ENCODE peak calls at places on chromosomes 7 and 10, in five cellular contexts. W is PC-3, D is IMR-90, K is K562, X is A549. V is an unnamed sample.

GRCh38 chr10:123009105-123009805 is 449 bp downstream of the ACADSB start:
- DNase-seq in W (peak), D (no peak), K (peak), X (peak), V (no peak)

GRCh38 chr7:154978045-154978444 is 24.9 kb downstream of the PAXIP1 start:
- DNase-seq in W (no peak), D (no peak), K (no peak), X (no peak), V (no peak)

GRCh38 chr10:95430231-95430951 is 130.8 kb downstream of the SORBS1 start:
- DNase-seq in W (peak), D (peak), K (peak), X (peak), V (peak)

GRCh38 chr10:25016349-25017246 is at the start of gene THNSL1:
- DNase-seq in W (peak), D (peak), K (peak), X (peak), V (peak)

GRCh38 chr10:122878799-122879338 is 512 bp downstream of the FAM24B start:
- DNase-seq in W (peak), D (no peak), K (no peak), X (peak), V (no peak)

GRCh38 chr10:8316284-8316683 is 261.8 kb downstream of the GATA3 start:
- DNase-seq in W (no peak), D (no peak), K (no peak), X (no peak), V (no peak)

GRCh38 chr7:80387634-80388033 is 124.2 kb downstream of the GNAT3 start:
- DNase-seq in W (no peak), D (no peak), K (no peak), X (no peak), V (no peak)

GRCh38 chr10:47348661-47349470 is 703 bp downstream of the RBP3 start:
- DNase-seq in W (no peak), D (no peak), K (no peak), X (no peak), V (no peak)

GRCh38 chr7:95950698-95951097 is 178.3 kb downstream of the DYNC1I1 start:
- DNase-seq in W (peak), D (no peak), K (no peak), X (no peak), V (no peak)

GRCh38 chr7:15832996-15833395 is 146.5 kb upstream of the MEOX2 start:
- DNase-seq in W (peak), D (no peak), K (no peak), X (no peak), V (peak)

GRCh38 chr7:98341106-98341505 is 59.6 kb downstream of the BRI3 start:
- DNase-seq in W (no peak), D (peak), K (no peak), X (no peak), V (no peak)

GRCh38 chr7:48755061-48755555 is 169.2 kb upstream of the CDC14C start:
- DNase-seq in W (no peak), D (no peak), K (no peak), X (no peak), V (no peak)

GRCh38 chr7:5827755-5828154 is 46.3 kb upstream of the RNF216 start:
- DNase-seq in W (peak), D (no peak), K (peak), X (no peak), V (peak)

GRCh38 chr10:1004294-1004693 is 16.1 kb downstream of the GTPBP4 start:
- DNase-seq in W (no peak), D (no peak), K (no peak), X (no peak), V (no peak)

GRCh38 chr7:135801045-135801693 is 52.6 kb upstream of the FAM180A start:
- DNase-seq in W (peak), D (peak), K (peak), X (peak), V (peak)

GRCh38 chr10:80260295-80261243 is 28.9 kb downstream of the MAT1A start:
- DNase-seq in W (no peak), D (no peak), K (peak), X (peak), V (no peak)

GRCh38 chr7:23277359-23277989 is 21.7 kb upstream of the MALSU1 start:
- DNase-seq in W (peak), D (peak), K (peak), X (peak), V (peak)
- H3K4me2 ChIP-seq in W (no peak), D (no peak), K (no peak), X (no peak), V (no peak)

DNA sequence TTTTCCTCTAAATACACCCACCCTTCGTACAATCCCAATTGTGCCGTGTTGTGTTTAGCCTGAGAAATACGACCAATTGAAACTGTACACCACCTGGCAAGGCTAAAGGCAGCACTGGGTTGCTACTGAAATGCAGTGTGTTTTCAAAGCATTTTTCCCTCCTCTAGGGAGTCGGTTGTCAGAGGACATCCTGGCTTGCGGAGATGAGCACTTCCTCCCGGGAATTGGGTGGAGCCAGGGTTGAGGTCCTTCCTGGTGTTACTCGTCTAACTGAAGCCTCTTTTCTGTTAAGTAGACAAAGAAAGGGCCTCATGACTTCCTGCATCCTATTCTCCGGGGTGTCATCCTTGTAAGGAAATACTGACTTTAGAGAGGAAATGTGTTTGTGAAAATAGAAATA is 133.4 kb downstream of the MTPAP start:
- DNase-seq in W (no peak), D (no peak), K (no peak), X (no peak), V (no peak)
- H3K4me3 ChIP-seq in W (no peak), D (no peak), K (no peak), X (no peak), V (no peak)

GRCh38 chr10:113122947-113123346 is 172.9 kb downstream of the TCF7L2 start:
- DNase-seq in W (no peak), D (no peak), K (no peak), X (no peak), V (no peak)

GRCh38 chr10:113129117-113129516 is 179.1 kb downstream of the TCF7L2 start:
- DNase-seq in W (no peak), D (no peak), K (no peak), X (no peak), V (no peak)

GRCh38 chr10:113127285-113128283 is 177.5 kb downstream of the TCF7L2 start:
- DNase-seq in W (no peak), D (no peak), K (no peak), X (no peak), V (no peak)

GRCh38 chr10:113128450-113129105 is 178.5 kb downstream of the TCF7L2 start:
- DNase-seq in W (no peak), D (no peak), K (no peak), X (no peak), V (no peak)

GRCh38 chr10:113126506-113127192 is 176.6 kb downstream of the TCF7L2 start:
- DNase-seq in W (peak), D (peak), K (peak), X (peak), V (peak)
- H3K4me2 ChIP-seq in W (peak), D (peak), K (no peak), X (peak), V (peak)

DNA sequence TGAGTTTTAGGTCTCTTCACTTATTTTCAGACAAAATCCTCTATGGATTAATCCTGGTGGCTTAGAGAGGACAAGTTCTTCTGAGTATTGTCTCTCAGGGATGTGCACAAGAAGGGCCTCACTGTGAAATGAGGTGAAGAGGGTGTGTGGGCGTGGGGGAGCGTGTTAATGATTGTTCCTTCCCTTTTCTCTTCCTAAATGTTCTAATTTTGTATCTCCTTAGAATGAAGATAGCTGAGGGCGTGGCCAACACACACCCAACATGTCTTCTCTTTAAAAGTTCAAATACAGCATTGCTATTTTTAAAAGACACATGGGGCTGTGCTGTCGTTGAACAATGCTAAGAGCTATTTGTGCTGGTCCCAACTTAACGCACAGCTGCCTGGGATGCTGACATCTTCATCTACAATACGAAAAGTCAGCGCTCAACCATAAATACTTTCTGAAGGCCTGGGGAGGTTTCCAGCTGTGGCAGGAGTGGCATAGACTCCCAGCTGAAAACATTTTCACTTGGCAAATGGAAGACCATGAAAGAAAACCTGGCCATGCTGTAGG is 135.9 kb downstream of the JCAD start:
- DNase-seq in W (no peak), D (no peak), K (no peak), X (no peak), V (no peak)
- H3K4me3 ChIP-seq in W (no peak), D (no peak), K (no peak), X (no peak), V (no peak)

DNA sequence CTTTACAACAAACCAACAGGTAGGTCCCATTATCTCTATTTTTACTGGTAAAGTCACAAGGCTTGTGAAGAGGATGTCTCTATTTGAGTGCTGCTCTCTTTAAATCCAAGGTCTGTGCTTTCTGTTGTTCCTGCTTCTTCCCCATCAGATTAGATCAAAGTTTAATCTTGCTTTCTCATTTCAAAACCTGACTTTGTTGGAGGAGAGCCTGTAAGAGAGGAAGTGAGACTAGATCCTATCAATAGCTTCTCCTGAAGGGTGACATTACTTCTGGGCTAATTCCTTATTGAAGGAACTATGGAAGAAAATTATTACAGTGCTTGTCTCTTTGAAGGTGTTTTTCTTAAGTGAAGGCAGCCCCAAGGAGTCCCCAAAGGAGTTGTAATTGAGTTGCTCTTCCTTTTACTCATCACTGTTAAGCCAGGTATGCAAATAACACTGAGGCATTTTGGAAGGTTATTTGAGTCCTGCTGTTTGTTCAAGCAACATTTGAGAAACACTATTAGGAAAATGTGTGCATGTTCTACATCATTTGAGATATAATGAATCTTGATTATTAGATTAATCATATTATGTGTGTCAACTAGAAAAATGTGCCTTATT is 146.2 kb upstream of the MBL2 start:
- DNase-seq in W (no peak), D (no peak), K (no peak), X (no peak), V (no peak)
- H3K4me2 ChIP-seq in W (no peak), D (no peak), K (no peak), X (no peak), V (no peak)

GRCh38 chr7:27685893-27686292 is 23.2 kb upstream of the HIBADH start:
- DNase-seq in W (no peak), D (no peak), K (no peak), X (no peak), V (no peak)

GRCh38 chr7:27688056-27688455 is 25.4 kb upstream of the HIBADH start:
- DNase-seq in W (no peak), D (no peak), K (no peak), X (no peak), V (no peak)

GRCh38 chr7:27686315-27686714 is 23.6 kb upstream of the HIBADH start:
- DNase-seq in W (peak), D (no peak), K (no peak), X (no peak), V (no peak)

GRCh38 chr7:27684491-27684890 is 21.8 kb upstream of the HIBADH start:
- DNase-seq in W (no peak), D (no peak), K (no peak), X (no peak), V (no peak)

GRCh38 chr7:27685209-27685608 is 22.5 kb upstream of the HIBADH start:
- DNase-seq in W (peak), D (no peak), K (no peak), X (no peak), V (no peak)
- H3K4me3 ChIP-seq in W (no peak), D (no peak), K (no peak), X (no peak), V (no peak)

GRCh38 chr7:150369740-150370501 is 1.3 kb downstream of the REPIN1 start:
- DNase-seq in W (no peak), D (no peak), K (peak), X (no peak), V (no peak)

GRCh38 chr7:150371996-150372270 is 3.3 kb downstream of the REPIN1 start:
- DNase-seq in W (no peak), D (no peak), K (no peak), X (no peak), V (no peak)

GRCh38 chr7:150372271-150373048 is 3.8 kb downstream of the REPIN1 start:
- DNase-seq in W (no peak), D (no peak), K (no peak), X (no peak), V (no peak)

GRCh38 chr7:150370612-150371071 is 2.0 kb downstream of the REPIN1 start:
- DNase-seq in W (peak), D (peak), K (peak), X (no peak), V (no peak)

GRCh38 chr7:150371131-150371995 is 2.7 kb downstream of the REPIN1 start:
- DNase-seq in W (no peak), D (no peak), K (peak), X (no peak), V (no peak)
- H3K4me2 ChIP-seq in W (no peak), D (no peak), K (peak), X (no peak), V (peak)

DNA sequence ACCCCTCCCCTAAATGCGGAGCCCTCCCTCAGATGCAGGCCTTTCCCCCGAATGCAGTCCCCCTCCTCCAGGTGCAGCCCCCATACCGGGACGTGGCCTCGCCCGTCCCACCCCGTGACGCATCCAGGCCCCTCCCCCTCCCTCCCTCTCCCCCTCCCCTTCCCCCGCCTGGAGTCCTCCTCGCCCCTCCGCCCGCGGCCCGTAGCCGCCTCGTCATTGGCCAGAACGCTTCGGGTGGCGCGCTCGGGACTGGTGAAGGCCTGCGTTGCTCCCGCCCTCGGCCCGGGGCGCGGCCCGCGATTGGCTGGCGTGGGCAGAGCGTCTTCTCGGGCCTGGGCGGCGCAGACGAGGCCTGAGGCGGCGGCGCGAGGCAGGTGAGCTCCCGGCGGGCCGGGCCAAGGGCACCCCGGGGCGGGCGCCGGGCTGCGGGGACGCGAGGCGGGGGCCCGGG is 16.0 kb upstream of the SUN1 start:
- DNase-seq in W (peak), D (peak), K (peak), X (peak), V (peak)
- H3K4me3 ChIP-seq in W (peak), D (peak), K (peak), X (peak), V (peak)